ENCODE peak calls at places on chromosomes 7 and 10, in nine cellular contexts. L is mesendoderm; N is neural progenitor cell; G is Peyer's patch; P is left colon; S is naive thymus-derived CD8-positive, alpha-beta T cell; W is GM13977; Q is naive thymus-derived CD4-positive, alpha-beta T cell; O is stimulated activated CD4-positive, alpha-beta T cell treated with anti-CD3 and anti-CD28 coated beads, Interleukin-2, amount 100 ng/mL, for 24 hours. K is an unnamed sample.

GRCh38 chr7:101241015-101241363 is 3.4 kb upstream of the CLDN15 start:
- DNase-seq in Q (no peak), P (no peak), W (no peak), N (no peak), O (no peak), G (no peak), S (no peak), L (no peak), K (no peak)

GRCh38 chr10:104707602-104708160 is 66.6 kb downstream of the SORCS3 start:
- DNase-seq in Q (no peak), P (no peak), W (no peak), O (no peak), L (no peak), G (no peak), N (no peak), S (no peak), K (no peak)

GRCh38 chr10:4213441-4213840 is 428.4 kb upstream of the KLF6 start:
- DNase-seq in P (no peak), W (no peak), S (no peak), L (no peak), O (no peak), G (no peak), Q (no peak), N (no peak), K (no peak)

GRCh38 chr7:48875300-48875916 is 48.9 kb upstream of the CDC14C start:
- DNase-seq in L (peak; percentile 80), S (no peak), P (no peak), O (no peak), G (no peak), Q (no peak), N (peak; percentile 84), W (no peak), K (no peak)

GRCh38 chr10:131852823-131853609 is 47.8 kb upstream of the PPP2R2D start:
- DNase-seq in Q (no peak), W (no peak), L (no peak), P (peak; percentile 20), S (peak; percentile 10), N (no peak), G (no peak), O (no peak), K (no peak)

GRCh38 chr7:133274265-133274664 is 21.4 kb downstream of the EXOC4 start:
- DNase-seq in O (no peak), N (no peak), Q (no peak), L (no peak), G (no peak), P (no peak), S (no peak), W (no peak), K (no peak)

GRCh38 chr10:18687195-18687594 is 28.0 kb downstream of the ARL5B start:
- DNase-seq in O (no peak), W (no peak), G (no peak), L (no peak), N (no peak), S (no peak), Q (no peak), P (no peak), K (no peak)

GRCh38 chr10:61452229-61452651 is 941 bp downstream of the TMEM26 start:
- DNase-seq in S (no peak), W (no peak), O (no peak), G (no peak), L (peak; percentile 58), N (peak; percentile 62), Q (no peak), P (no peak), K (no peak)

GRCh38 chr10:4329237-4329636 is 496.8 kb upstream of the AKR1E2 start:
- DNase-seq in N (no peak), O (no peak), G (no peak), L (no peak), P (no peak), W (no peak), Q (no peak), S (no peak), K (no peak)

GRCh38 chr7:105014725-105015630 is 973 bp downstream of the KMT2E start:
- DNase-seq in L (peak; percentile 64), O (peak; percentile 58), G (peak; percentile 69), N (peak; percentile 57), S (peak; percentile 40), W (peak; percentile 48), P (peak; percentile 74), Q (peak; percentile 20), K (peak; percentile 26)

GRCh38 chr7:82235710-82236109 is 207.9 kb downstream of the CACNA2D1 start:
- DNase-seq in G (no peak), P (no peak), W (no peak), L (no peak), S (no peak), O (no peak), Q (no peak), N (no peak), K (no peak)

GRCh38 chr10:45198596-45199379 is 116.6 kb downstream of the OR13A1 start:
- DNase-seq in Q (no peak), S (no peak), P (no peak), L (no peak), W (no peak), G (no peak), O (no peak), N (no peak), K (no peak)

GRCh38 chr10:124001391-124002260 is 91.8 kb downstream of the CHST15 start:
- DNase-seq in L (no peak), W (no peak), P (peak; percentile 21), S (no peak), O (no peak), Q (no peak), G (no peak), N (no peak), K (no peak)

GRCh38 chr10:54908019-54908418 is 107.0 kb upstream of the PCDH15 start:
- DNase-seq in W (no peak), P (no peak), S (no peak), N (no peak), L (no peak), G (no peak), Q (no peak), O (no peak), K (no peak)